ENCODE peak calls at places on chromosomes 4 and X, in six cellular contexts. W is tibial artery; Y is CD8-positive, alpha-beta T cell; S is cardiac muscle cell; J is CD4-positive, alpha-beta memory T cell; E is right cardiac atrium. P is an unnamed sample. For H3K4me1, the result is how much of the 10 kb centered on the place peaks cover.

GRCh38 chr4:118351851-118352827 is 664 bp downstream of the PRSS12 start:
- DNase-seq in W (no peak), Y (no peak), S (no peak), J (no peak), E (peak), P (peak)

GRCh38 chrX:80984118-80984517 is 174.4 kb upstream of the BRWD3 start:
- DNase-seq in W (no peak), Y (no peak), S (no peak), J (no peak), E (no peak), P (no peak)

GRCh38 chr4:188934320-188934975 is 795.2 kb downstream of the TRIML1 start:
- DNase-seq in W (no peak), Y (no peak), S (peak), J (no peak), E (no peak), P (no peak)

GRCh38 chrX:106932492-106932923 is 12.3 kb downstream of the CLDN2 start:
- DNase-seq in W (no peak), Y (no peak), S (peak), J (no peak), E (no peak), P (no peak)

GRCh38 chr4:25184056-25184455 is 23.8 kb upstream of the SEPSECS start:
- DNase-seq in W (no peak), Y (no peak), S (no peak), J (no peak), E (no peak), P (no peak)

GRCh38 chr4:87620491-87620890 is 12.2 kb downstream of the DSPP start:
- DNase-seq in W (no peak), Y (no peak), S (no peak), J (no peak), E (no peak), P (no peak)

GRCh38 chrX:104806346-104806745 is 240.3 kb downstream of the IL1RAPL2 start:
- DNase-seq in W (no peak), Y (no peak), S (no peak), J (no peak), E (no peak), P (no peak)

GRCh38 chr4:1318046-1318375 is 28.3 kb downstream of the MAEA start:
- DNase-seq in W (no peak), Y (no peak), S (no peak), J (no peak), E (no peak), P (no peak)

GRCh38 chrX:370244-370962 is 16.3 kb downstream of the PPP2R3B start:
- DNase-seq in W (no peak), Y (no peak), S (no peak), J (no peak), E (peak), P (no peak)

DNA sequence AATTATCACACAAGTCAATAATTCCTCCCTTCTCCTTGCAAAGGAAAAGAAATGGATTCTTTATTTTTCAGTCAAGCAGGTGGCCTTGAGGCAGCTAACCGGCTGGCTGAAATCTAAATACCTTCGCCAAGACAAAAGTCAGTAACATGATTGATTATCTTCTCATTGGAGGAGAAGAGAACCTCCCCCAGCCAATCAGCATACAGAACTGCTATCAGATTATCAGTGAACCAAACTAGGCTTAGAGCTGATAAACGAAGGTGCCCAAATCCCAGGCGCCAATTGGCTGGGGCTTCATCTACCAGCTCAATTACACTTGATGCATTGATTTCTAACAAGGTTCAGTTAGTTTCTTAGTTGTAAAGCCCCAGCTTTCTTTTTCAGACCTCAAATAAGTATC is 152.4 kb upstream of the NOCT start:
- DNase-seq in W (no peak), Y (no peak), S (no peak), J (no peak), E (no peak), P (no peak)
- H3K4me1 ChIP-seq in W (under half), Y (under half), S (under half), J (under half), E (under half), P (under half)

GRCh38 chr4:6092971-6093370 is 74.7 kb upstream of the C4orf50 start:
- DNase-seq in W (no peak), Y (no peak), S (no peak), J (no peak), E (no peak), P (no peak)

GRCh38 chr4:6095023-6095817 is 77.0 kb upstream of the C4orf50 start:
- DNase-seq in W (peak), Y (no peak), S (peak), J (no peak), E (no peak), P (no peak)

GRCh38 chr4:6097581-6097980 is 79.3 kb upstream of the C4orf50 start:
- DNase-seq in W (peak), Y (no peak), S (no peak), J (no peak), E (no peak), P (no peak)

GRCh38 chr4:6093671-6094070 is 75.4 kb upstream of the C4orf50 start:
- DNase-seq in W (peak), Y (no peak), S (no peak), J (no peak), E (no peak), P (no peak)

GRCh38 chr4:6095897-6096296 is 77.7 kb upstream of the C4orf50 start:
- DNase-seq in W (peak), Y (no peak), S (no peak), J (no peak), E (no peak), P (no peak)
- H3K4me1 ChIP-seq in W (under half), Y (under half), S (under half), J (under half), E (under half), P (under half)

GRCh38 chr4:38073596-38074234 is 113.5 kb downstream of the PTTG2 start:
- DNase-seq in W (no peak), Y (no peak), S (peak), J (no peak), E (no peak), P (no peak)

GRCh38 chr4:38076153-38076669 is 116.0 kb downstream of the PTTG2 start:
- DNase-seq in W (no peak), Y (no peak), S (no peak), J (no peak), E (no peak), P (no peak)

GRCh38 chr4:38072578-38072977 is 112.4 kb downstream of the PTTG2 start:
- DNase-seq in W (no peak), Y (no peak), S (no peak), J (no peak), E (no peak), P (no peak)

GRCh38 chr4:38077791-38078489 is 117.7 kb downstream of the PTTG2 start:
- DNase-seq in W (no peak), Y (no peak), S (no peak), J (no peak), E (no peak), P (no peak)

GRCh38 chr4:38075370-38076152 is 115.4 kb downstream of the PTTG2 start:
- DNase-seq in W (no peak), Y (no peak), S (peak), J (no peak), E (no peak), P (no peak)
- H3K4me1 ChIP-seq in W (under half), Y (under half), S (under half), J (under half), E (under half), P (under half)

GRCh38 chr4:8438743-8439142 is 1.8 kb downstream of the ACOX3 start:
- DNase-seq in W (no peak), Y (no peak), S (no peak), J (no peak), E (no peak), P (no peak)
- H3K4me1 ChIP-seq in W (under half), Y (half or more), S (half or more), J (half or more), E (under half), P (under half)

DNA sequence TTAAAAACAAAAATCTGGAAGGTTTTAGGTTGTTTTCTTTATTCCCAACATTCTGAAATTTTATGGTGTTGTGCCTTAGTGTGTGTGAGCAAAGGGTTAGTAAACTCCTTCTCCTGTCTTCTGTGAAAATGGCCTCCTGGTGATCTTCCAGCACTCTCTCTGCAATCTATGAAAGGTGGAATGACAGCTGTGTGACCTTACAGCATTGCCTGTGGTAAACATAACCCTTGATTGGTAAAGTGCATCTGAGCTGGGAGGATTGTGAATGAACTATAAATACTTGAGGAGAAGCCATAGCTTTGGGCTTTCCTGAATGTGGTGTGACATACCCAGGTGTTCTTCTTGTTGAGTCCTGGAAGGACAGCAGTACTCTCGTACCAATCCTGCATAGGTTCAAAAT is 10.0 kb downstream of the ART3 start:
- DNase-seq in W (no peak), Y (no peak), S (no peak), J (no peak), E (no peak), P (no peak)
- H3K4me1 ChIP-seq in W (under half), Y (under half), S (under half), J (under half), E (under half), P (under half)

GRCh38 chr4:6692379-6692778 is 1.3 kb upstream of the S100P start:
- DNase-seq in W (no peak), Y (no peak), S (no peak), J (no peak), E (no peak), P (no peak)
- H3K4me1 ChIP-seq in W (under half), Y (half or more), S (under half), J (half or more), E (under half), P (under half)

GRCh38 chrX:48914593-48915493 is 3.4 kb upstream of the SLC35A2 start:
- DNase-seq in W (no peak), Y (no peak), S (no peak), J (no peak), E (no peak), P (no peak)

GRCh38 chrX:48911407-48912182 is at the start of gene SLC35A2:
- DNase-seq in W (peak), Y (peak), S (peak), J (peak), E (peak), P (peak)

GRCh38 chrX:48910926-48911406 is 480 bp downstream of the SLC35A2 start:
- DNase-seq in W (no peak), Y (no peak), S (no peak), J (no peak), E (no peak), P (no peak)

GRCh38 chrX:48917139-48917980 is 1.5 kb downstream of the PIM2 start:
- DNase-seq in W (peak), Y (peak), S (peak), J (peak), E (peak), P (peak)

GRCh38 chrX:48913605-48914366 is 2.3 kb upstream of the SLC35A2 start:
- DNase-seq in W (no peak), Y (no peak), S (no peak), J (no peak), E (no peak), P (no peak)
- H3K4me1 ChIP-seq in W (under half), Y (under half), S (under half), J (half or more), E (under half), P (under half)

GRCh38 chr4:8316911-8317351 is 47.4 kb downstream of the HTRA3 start:
- DNase-seq in W (peak), Y (no peak), S (no peak), J (no peak), E (peak), P (no peak)

GRCh38 chr4:8317474-8317873 is 47.9 kb downstream of the HTRA3 start:
- DNase-seq in W (no peak), Y (no peak), S (no peak), J (no peak), E (no peak), P (no peak)

GRCh38 chr4:8319061-8319460 is 49.5 kb downstream of the HTRA3 start:
- DNase-seq in W (peak), Y (no peak), S (no peak), J (no peak), E (no peak), P (peak)

GRCh38 chr4:8319731-8320385 is 50.3 kb downstream of the HTRA3 start:
- DNase-seq in W (peak), Y (no peak), S (no peak), J (no peak), E (peak), P (peak)

DNA sequence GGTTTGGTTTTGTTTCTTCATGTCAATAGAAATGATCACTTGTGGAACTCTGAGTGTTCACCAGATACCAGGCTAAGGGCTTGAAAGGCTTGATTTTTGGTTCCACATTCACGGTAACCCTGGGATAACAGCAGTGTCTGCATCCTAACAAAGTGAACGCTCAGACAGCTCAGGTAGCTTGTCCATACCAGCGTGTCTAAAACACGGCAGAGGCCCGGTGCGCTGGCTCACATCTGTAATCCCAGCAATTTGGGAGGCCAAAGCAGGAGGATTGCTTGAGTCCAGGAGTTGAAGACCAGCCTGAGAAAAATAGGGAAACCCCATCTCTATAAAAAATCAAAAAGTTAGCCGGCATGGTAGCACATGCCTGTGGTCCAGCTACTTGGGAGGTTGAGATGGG is 49.0 kb downstream of the HTRA3 start:
- DNase-seq in W (no peak), Y (no peak), S (no peak), J (no peak), E (no peak), P (no peak)
- H3K4me1 ChIP-seq in W (under half), Y (under half), S (under half), J (under half), E (under half), P (under half)

DNA sequence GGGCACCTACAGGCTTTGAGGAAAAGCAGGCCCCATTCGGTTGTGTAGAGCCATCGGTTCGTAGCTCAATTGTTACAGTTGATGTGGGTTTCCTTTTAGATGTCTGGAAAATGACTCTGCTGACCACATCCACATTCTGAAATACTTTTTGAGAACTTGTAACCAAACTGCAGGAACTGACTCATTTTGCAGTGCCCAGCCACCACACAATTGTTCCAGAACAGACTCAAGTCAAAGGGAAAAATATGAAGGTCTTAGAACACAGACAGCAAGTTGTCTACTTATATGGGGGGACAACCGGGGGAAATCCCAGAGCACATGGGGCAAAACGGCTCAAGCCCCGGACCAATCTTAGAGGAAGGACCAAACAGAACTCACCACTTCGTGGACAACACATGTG is 557.6 kb upstream of the DIPK2B start:
- DNase-seq in W (no peak), Y (peak), S (peak), J (peak), E (no peak), P (peak)
- H3K4me1 ChIP-seq in W (under half), Y (under half), S (under half), J (half or more), E (under half), P (half or more)